ENCODE peak calls at places on chromosomes 12 and 14, in eight cellular contexts. K, X, P, W, S, M, L and T are unnamed samples.

GRCh38 chr14:39097159-39097558 is 5.9 kb downstream of the SEC23A start:
- DNase-seq in K (no peak), S (no peak), W (no peak), L (no peak), P (peak), X (peak), M (no peak), T (no peak)

GRCh38 chr12:117084405-117085317 is 14.6 kb downstream of the TESC start:
- DNase-seq in K (no peak), W (no peak), M (no peak), L (no peak), S (no peak), X (no peak), P (no peak), T (no peak)

GRCh38 chr12:6540181-6540877 is 6.0 kb downstream of the GAPDH start:
- DNase-seq in P (peak), L (peak), X (peak), M (peak), K (peak), S (peak), W (no peak), T (peak)

GRCh38 chr12:22981711-22982110 is 356.7 kb downstream of the ETNK1 start:
- DNase-seq in P (peak), M (no peak), K (no peak), W (no peak), X (no peak), S (no peak), L (peak), T (no peak)

GRCh38 chr12:113667095-113667494 is 195.4 kb upstream of the LHX5 start:
- DNase-seq in K (no peak), P (no peak), S (no peak), L (no peak), X (no peak), M (no peak), W (no peak), T (no peak)

GRCh38 chr14:77315115-77315944 is 5.4 kb downstream of the POMT2 start:
- DNase-seq in S (no peak), P (no peak), K (peak), X (no peak), L (no peak), W (no peak), M (no peak), T (no peak)

GRCh38 chr14:54025661-54026060 is 69.0 kb upstream of the BMP4 start:
- DNase-seq in P (peak), S (peak), K (no peak), M (no peak), W (no peak), X (peak), L (peak), T (no peak)

GRCh38 chr12:19171731-19172130 is 42.2 kb downstream of the PLEKHA5 start:
- DNase-seq in W (no peak), M (no peak), P (no peak), L (peak), K (no peak), S (no peak), X (no peak), T (no peak)

GRCh38 chr12:53223391-53224267 is 8.4 kb downstream of the RARG start:
- DNase-seq in S (peak), M (no peak), K (peak), P (peak), L (peak), W (no peak), X (no peak), T (no peak)

GRCh38 chr12:108306014-108306501 is 33.1 kb downstream of the CMKLR1 start:
- DNase-seq in M (no peak), S (no peak), W (no peak), P (peak), X (peak), K (peak), L (peak), T (peak)

GRCh38 chr12:18899678-18900317 is 161.9 kb downstream of the CAPZA3 start:
- DNase-seq in K (no peak), W (no peak), L (no peak), P (peak), M (no peak), S (no peak), X (no peak), T (no peak)

GRCh38 chr12:60402996-60403395 is 807.2 kb downstream of the SLC16A7 start:
- DNase-seq in P (no peak), L (no peak), S (no peak), W (no peak), M (no peak), K (no peak), X (no peak), T (no peak)

GRCh38 chr12:55073043-55074022 is 52.9 kb upstream of the OR9K2 start:
- DNase-seq in W (peak), M (peak), S (peak), L (peak), P (peak), X (peak), K (peak), T (peak)

GRCh38 chr12:69555461-69555860 is 29.8 kb upstream of the CCT2 start:
- DNase-seq in W (peak), S (no peak), L (peak), K (no peak), P (peak), X (peak), M (no peak), T (peak)

GRCh38 chr14:70838076-70838475 is 28.8 kb upstream of the MAP3K9 start:
- DNase-seq in S (no peak), P (no peak), M (no peak), L (no peak), W (no peak), X (no peak), K (no peak), T (no peak)

GRCh38 chr14:70831382-70831781 is 22.1 kb upstream of the MAP3K9 start:
- DNase-seq in W (no peak), X (no peak), S (no peak), P (no peak), K (no peak), L (no peak), M (no peak), T (no peak)

GRCh38 chr14:70836946-70837345 is 27.6 kb upstream of the MAP3K9 start:
- DNase-seq in W (no peak), S (no peak), K (no peak), L (no peak), M (no peak), P (no peak), X (no peak), T (no peak)

GRCh38 chr14:70832536-70833305 is 23.4 kb upstream of the MAP3K9 start:
- DNase-seq in X (no peak), P (peak), L (peak), M (no peak), K (no peak), S (no peak), W (no peak), T (no peak)

GRCh38 chr14:70833884-70834283 is 24.6 kb upstream of the MAP3K9 start:
- DNase-seq in P (no peak), S (no peak), K (no peak), X (no peak), L (no peak), W (no peak), M (no peak), T (no peak)
- TF ChIP-seq CTCF in P (no peak), S (no peak), K (no peak), X (no peak), L (no peak), W (no peak), M (no peak), T (no peak)

GRCh38 chr14:95522556-95522955 is 6.1 kb upstream of the SYNE3 start:
- DNase-seq in X (no peak), P (no peak), K (no peak), L (no peak), S (no peak), W (no peak), M (no peak), T (no peak)

GRCh38 chr14:95524706-95525512 is 8.5 kb upstream of the SYNE3 start:
- DNase-seq in X (no peak), M (no peak), P (no peak), L (peak), S (no peak), K (no peak), W (no peak), T (no peak)

GRCh38 chr14:95523051-95523817 is 6.8 kb upstream of the SYNE3 start:
- DNase-seq in S (no peak), P (peak), X (no peak), W (no peak), K (no peak), M (no peak), L (no peak), T (no peak)

GRCh38 chr14:95522116-95522515 is 5.7 kb upstream of the SYNE3 start:
- DNase-seq in M (no peak), K (no peak), S (no peak), W (no peak), P (no peak), L (no peak), X (no peak), T (no peak)

GRCh38 chr14:95523818-95524448 is 7.5 kb upstream of the SYNE3 start:
- DNase-seq in S (peak), L (peak), K (no peak), P (peak), W (peak), X (no peak), M (no peak), T (no peak)
- TF ChIP-seq CTCF in S (no peak), L (no peak), K (no peak), P (no peak), W (no peak), X (no peak), M (no peak), T (no peak)

DNA sequence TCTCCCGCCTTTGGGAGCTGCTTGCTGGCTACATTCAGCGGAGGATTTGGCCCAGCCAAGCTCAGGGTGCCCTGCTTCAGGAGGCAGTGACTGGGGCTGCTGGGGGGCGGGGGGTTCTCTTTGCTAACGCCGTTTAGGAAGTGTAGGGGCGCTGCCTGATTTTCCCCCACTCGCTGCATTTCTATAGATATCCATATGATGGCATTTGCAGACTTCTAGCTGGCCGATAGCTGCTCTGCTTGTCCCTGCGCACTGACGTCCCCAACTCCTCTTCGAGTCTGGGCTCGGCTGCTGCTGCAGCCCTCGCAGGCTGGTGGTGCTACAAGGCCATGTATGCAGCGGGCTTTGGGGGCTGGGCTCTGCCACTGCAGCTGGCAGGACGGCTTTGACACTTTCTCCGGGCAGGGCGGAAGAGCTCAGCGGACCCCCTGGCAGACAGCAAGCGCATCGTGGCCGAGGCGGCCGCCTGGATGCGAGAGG is 3.1 kb downstream of the LRFN5 start:
- DNase-seq in K (peak), S (no peak), P (peak), L (peak), M (peak), X (no peak), W (no peak), T (no peak)
- TF ChIP-seq CTCF in K (peak), S (no peak), P (peak), L (no peak), M (peak), X (no peak), W (peak), T (peak)

GRCh38 chr12:76156314-76156713 is 71.8 kb upstream of the NAP1L1 start:
- DNase-seq in K (no peak), M (no peak), X (no peak), W (no peak), L (no peak), S (no peak), P (no peak), T (no peak)
- TF ChIP-seq CTCF in K (no peak), M (no peak), X (no peak), W (no peak), L (no peak), S (no peak), P (no peak), T (no peak)

DNA sequence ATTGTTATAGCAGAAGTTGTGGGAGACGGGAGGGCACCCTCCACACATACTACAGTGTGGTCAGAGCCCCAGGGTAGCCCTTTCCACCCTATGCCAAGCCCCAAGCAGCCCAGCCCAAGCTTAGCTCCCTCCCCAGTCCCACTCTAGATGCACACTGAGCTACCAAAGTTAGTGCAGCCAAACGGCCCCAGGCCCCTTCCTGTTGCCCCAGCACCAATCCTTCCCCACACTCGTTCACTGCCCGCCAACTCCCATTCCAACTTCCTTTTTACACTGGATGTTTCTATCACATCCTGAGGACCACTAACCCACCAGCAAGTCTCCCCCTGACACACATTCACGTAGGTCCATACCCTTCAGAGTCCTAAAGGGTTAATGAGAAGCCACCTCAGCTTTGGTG is 8.1 kb downstream of the NDRG2 start:
- DNase-seq in M (no peak), L (no peak), S (no peak), K (no peak), P (no peak), W (no peak), X (no peak), T (no peak)
- TF ChIP-seq CTCF in M (no peak), L (no peak), S (no peak), K (no peak), P (no peak), W (no peak), X (no peak), T (no peak)

GRCh38 chr14:91142214-91142668 is 28.4 kb downstream of the DGLUCY start:
- DNase-seq in P (no peak), S (no peak), K (no peak), L (no peak), W (no peak), X (no peak), M (no peak), T (no peak)

GRCh38 chr14:91146661-91147060 is 32.8 kb downstream of the DGLUCY start:
- DNase-seq in L (no peak), M (no peak), K (no peak), X (no peak), P (no peak), S (no peak), W (no peak), T (no peak)

GRCh38 chr14:91143862-91144261 is 30.0 kb downstream of the DGLUCY start:
- DNase-seq in X (no peak), P (no peak), W (no peak), K (no peak), S (no peak), L (peak), M (no peak), T (no peak)

GRCh38 chr14:91145396-91146160 is 31.7 kb downstream of the DGLUCY start:
- DNase-seq in P (no peak), S (no peak), L (no peak), K (no peak), M (no peak), W (no peak), X (no peak), T (no peak)

GRCh38 chr14:91144425-91145145 is 30.7 kb downstream of the DGLUCY start:
- DNase-seq in L (peak), M (no peak), K (peak), X (no peak), W (no peak), S (no peak), P (peak), T (peak)
- TF ChIP-seq CTCF in L (no peak), M (no peak), K (no peak), X (no peak), W (no peak), S (no peak), P (no peak), T (no peak)

GRCh38 chr14:42374332-42374731 is 767.7 kb downstream of the LRFN5 start:
- DNase-seq in P (no peak), L (no peak), K (no peak), S (no peak), M (no peak), W (no peak), X (no peak), T (no peak)

GRCh38 chr14:42378880-42379279 is 772.2 kb downstream of the LRFN5 start:
- DNase-seq in L (no peak), W (no peak), X (no peak), M (no peak), P (no peak), K (no peak), S (no peak), T (no peak)

GRCh38 chr14:42378274-42378673 is 771.6 kb downstream of the LRFN5 start:
- DNase-seq in S (no peak), M (no peak), W (no peak), K (no peak), X (no peak), P (no peak), L (no peak), T (no peak)
- TF ChIP-seq CTCF in S (no peak), M (no peak), W (no peak), K (peak), X (no peak), P (no peak), L (peak), T (peak)

DNA sequence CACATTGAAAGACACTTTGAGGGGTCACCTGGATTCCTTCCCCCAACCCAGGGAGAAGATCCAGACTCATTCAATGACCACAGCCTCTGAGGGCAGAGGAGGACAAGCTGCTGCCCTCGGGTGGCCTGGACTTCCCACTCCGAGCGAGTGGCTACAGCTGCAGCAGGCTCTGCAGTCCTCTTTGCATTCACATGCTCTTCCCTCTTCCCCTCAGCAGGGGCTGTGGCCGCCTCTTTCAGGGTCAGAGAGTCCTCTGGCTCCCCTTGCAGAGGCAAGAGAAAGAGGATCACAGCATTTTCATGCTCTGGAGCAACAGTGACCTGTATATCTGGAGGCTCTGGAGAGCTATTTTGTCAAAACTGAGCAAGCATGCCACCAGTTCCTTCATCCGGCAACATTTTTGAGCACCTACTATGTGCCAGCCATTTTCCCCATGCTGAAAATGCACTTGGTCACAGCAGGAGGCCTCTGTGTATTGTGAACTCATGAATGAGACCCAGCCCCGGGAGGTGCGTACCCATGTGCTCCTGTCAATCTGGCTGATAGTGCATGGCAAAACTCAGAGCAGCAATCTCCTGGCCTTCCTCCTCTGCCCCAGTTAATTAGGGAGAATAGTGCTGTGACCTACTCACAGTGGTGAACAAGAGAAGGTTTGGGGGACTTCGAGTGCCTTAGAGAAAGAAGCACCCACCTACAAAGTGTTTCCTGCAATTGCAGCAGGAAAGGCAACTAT is 42.9 kb upstream of the KCNA5 start:
- DNase-seq in S (no peak), K (peak), P (no peak), M (no peak), W (no peak), X (no peak), L (no peak), T (no peak)
- TF ChIP-seq CTCF in S (no peak), K (no peak), P (no peak), M (no peak), W (no peak), X (no peak), L (no peak), T (no peak)

GRCh38 chr12:111450676-111451075 is 45.0 kb downstream of the SH2B3 start:
- DNase-seq in W (no peak), K (no peak), M (no peak), S (no peak), P (no peak), L (peak), X (no peak), T (no peak)

GRCh38 chr12:111451649-111452129 is 46.0 kb downstream of the SH2B3 start:
- DNase-seq in S (peak), P (peak), M (no peak), K (peak), L (peak), W (no peak), X (peak), T (no peak)

GRCh38 chr12:111453071-111453989 is 47.6 kb downstream of the SH2B3 start:
- DNase-seq in X (no peak), M (no peak), S (no peak), L (peak), W (no peak), P (no peak), K (no peak), T (no peak)

GRCh38 chr12:111448831-111449790 is 43.4 kb downstream of the SH2B3 start:
- DNase-seq in M (no peak), W (no peak), K (no peak), X (no peak), L (peak), P (no peak), S (no peak), T (no peak)

DNA sequence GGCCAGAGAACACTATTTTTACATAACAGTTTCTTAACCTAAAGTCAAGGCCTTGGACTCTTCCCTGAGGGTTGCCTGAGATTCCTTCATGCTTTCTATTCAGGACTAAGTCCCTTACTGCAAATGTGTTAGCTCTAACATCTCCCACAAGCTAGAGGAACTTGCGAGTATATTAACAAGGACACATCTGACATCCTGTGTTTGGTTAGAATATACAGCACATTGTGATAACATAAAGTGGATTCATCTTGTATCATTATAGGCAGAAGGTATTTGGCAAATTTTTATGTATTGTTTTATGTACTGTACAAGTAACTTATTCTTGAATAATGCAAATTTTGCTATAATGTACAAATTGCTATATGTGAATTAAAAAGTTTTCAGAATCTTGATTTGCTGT is 45.5 kb downstream of the SH2B3 start:
- DNase-seq in X (no peak), L (peak), M (no peak), K (no peak), W (no peak), P (no peak), S (no peak), T (no peak)
- TF ChIP-seq CTCF in X (no peak), L (no peak), M (no peak), K (no peak), W (no peak), P (no peak), S (no peak), T (no peak)